ENCODE peak calls at places on chromosomes 4 and X, in nine cellular contexts. Z, H, E, Q, A, D, B, R and T are unnamed samples.

GRCh38 chr4:28948501-28948900 is 1771.7 kb upstream of the PCDH7 start:
- DNase-seq in Z (no peak), H (no peak), E (peak), Q (no peak), A (no peak), D (no peak), B (no peak), R (no peak), T (no peak)

GRCh38 chr4:157165935-157166334 is 54.6 kb upstream of the GRIA2 start:
- DNase-seq in Z (no peak), H (no peak), E (no peak), Q (no peak), A (no peak), D (no peak), B (no peak), R (no peak), T (no peak)

GRCh38 chr4:153771058-153771457 is 11.2 kb upstream of the RNF175 start:
- DNase-seq in Z (no peak), H (no peak), E (no peak), Q (no peak), A (no peak), D (no peak), B (no peak), R (no peak), T (no peak)

GRCh38 chr4:159360549-159360948 is 257.7 kb downstream of the RAPGEF2 start:
- DNase-seq in Z (no peak), H (no peak), E (peak), Q (no peak), A (no peak), D (no peak), B (peak), R (peak), T (no peak)

GRCh38 chr4:113505057-113505456 is 256.5 kb downstream of the CAMK2D start:
- DNase-seq in Z (no peak), H (no peak), E (no peak), Q (no peak), A (no peak), D (no peak), B (no peak), R (no peak), T (no peak)

GRCh38 chr4:139210486-139210885 is 33.5 kb upstream of the ELF2 start:
- DNase-seq in Z (no peak), H (no peak), E (no peak), Q (no peak), A (no peak), D (peak), B (no peak), R (no peak), T (no peak)

GRCh38 chr4:19286924-19287323 is 964.8 kb upstream of the SLIT2 start:
- DNase-seq in Z (no peak), H (no peak), E (no peak), Q (no peak), A (no peak), D (no peak), B (no peak), R (no peak), T (no peak)

GRCh38 chr4:1167244-1167949 is 5.0 kb downstream of the SPON2 start:
- DNase-seq in Z (peak), H (peak), E (peak), Q (peak), A (peak), D (peak), B (peak), R (peak), T (peak)

GRCh38 chr4:141802324-141802723 is 165.9 kb downstream of the IL15 start:
- DNase-seq in Z (no peak), H (no peak), E (peak), Q (no peak), A (no peak), D (no peak), B (peak), R (peak), T (no peak)

GRCh38 chr4:1323280-1323634 is 23.8 kb upstream of the UVSSA start:
- DNase-seq in Z (peak), H (no peak), E (no peak), Q (no peak), A (no peak), D (no peak), B (no peak), R (no peak), T (peak)

GRCh38 chr4:15702941-15703403 is at the start of gene BST1:
- DNase-seq in Z (peak), H (peak), E (peak), Q (no peak), A (peak), D (peak), B (peak), R (no peak), T (peak)

DNA sequence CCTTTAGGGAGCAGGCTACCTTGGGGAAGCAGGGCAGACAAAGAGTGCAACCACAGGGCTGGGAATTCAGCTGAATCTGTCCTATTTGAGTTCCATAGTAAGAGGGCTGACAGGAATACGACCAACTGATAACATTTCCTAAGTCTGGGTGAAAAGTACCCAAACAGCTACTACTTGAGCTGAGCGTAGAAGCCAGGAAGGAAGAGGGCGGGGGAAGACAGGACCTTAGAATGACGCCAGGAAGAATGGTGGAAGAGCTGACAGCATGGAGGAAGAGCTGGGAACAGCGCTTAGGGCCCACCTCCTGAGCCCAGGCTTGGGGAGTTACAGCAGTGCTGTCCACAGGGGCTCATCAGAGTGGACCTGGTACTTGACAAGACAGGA is 14.4 kb downstream of the MECP2 start:
- DNase-seq in Z (no peak), H (no peak), E (no peak), Q (no peak), A (no peak), D (no peak), B (no peak), R (no peak), T (no peak)
- H3K27ac ChIP-seq in Z (no peak), H (no peak), E (no peak), Q (no peak), A (no peak), D (peak), B (no peak), R (peak), T (peak)

DNA sequence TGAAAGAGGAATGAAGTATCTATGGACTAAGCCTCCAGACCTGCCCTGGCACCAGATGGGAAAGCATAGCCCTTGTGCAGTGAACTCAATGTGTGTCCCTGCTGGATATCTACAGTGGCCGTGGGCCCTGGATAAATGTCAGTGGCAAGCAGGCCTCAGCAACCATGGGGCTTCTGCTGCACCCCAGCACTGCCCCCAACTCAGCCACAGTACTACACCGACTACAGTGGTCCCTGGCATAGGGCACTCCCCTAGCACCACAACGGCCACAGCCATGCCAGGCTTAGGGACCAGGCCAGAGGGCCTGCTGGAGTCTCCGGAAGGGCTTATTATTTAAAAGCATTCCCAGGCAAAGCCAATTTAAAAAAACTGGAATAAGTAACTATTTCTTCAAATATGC is 459.1 kb downstream of the SH2D1A start:
- DNase-seq in Z (no peak), H (no peak), E (no peak), Q (no peak), A (no peak), D (no peak), B (no peak), R (no peak), T (no peak)
- H3K4me3 ChIP-seq in Z (no peak), H (no peak), E (no peak), Q (no peak), A (no peak), D (no peak), B (no peak), R (no peak), T (no peak)

GRCh38 chrX:55033429-55033828 is 2.7 kb upstream of the ALAS2 start:
- DNase-seq in Z (no peak), H (no peak), E (no peak), Q (no peak), A (no peak), D (no peak), B (no peak), R (no peak), T (no peak)

GRCh38 chrX:55026143-55026542 is 4.6 kb downstream of the ALAS2 start:
- DNase-seq in Z (no peak), H (no peak), E (peak), Q (no peak), A (no peak), D (no peak), B (peak), R (no peak), T (no peak)

GRCh38 chrX:55028040-55028439 is 2.7 kb downstream of the ALAS2 start:
- DNase-seq in Z (no peak), H (no peak), E (no peak), Q (no peak), A (no peak), D (no peak), B (no peak), R (no peak), T (no peak)

GRCh38 chrX:55026840-55027239 is 3.9 kb downstream of the ALAS2 start:
- DNase-seq in Z (no peak), H (no peak), E (no peak), Q (no peak), A (no peak), D (no peak), B (no peak), R (no peak), T (no peak)

DNA sequence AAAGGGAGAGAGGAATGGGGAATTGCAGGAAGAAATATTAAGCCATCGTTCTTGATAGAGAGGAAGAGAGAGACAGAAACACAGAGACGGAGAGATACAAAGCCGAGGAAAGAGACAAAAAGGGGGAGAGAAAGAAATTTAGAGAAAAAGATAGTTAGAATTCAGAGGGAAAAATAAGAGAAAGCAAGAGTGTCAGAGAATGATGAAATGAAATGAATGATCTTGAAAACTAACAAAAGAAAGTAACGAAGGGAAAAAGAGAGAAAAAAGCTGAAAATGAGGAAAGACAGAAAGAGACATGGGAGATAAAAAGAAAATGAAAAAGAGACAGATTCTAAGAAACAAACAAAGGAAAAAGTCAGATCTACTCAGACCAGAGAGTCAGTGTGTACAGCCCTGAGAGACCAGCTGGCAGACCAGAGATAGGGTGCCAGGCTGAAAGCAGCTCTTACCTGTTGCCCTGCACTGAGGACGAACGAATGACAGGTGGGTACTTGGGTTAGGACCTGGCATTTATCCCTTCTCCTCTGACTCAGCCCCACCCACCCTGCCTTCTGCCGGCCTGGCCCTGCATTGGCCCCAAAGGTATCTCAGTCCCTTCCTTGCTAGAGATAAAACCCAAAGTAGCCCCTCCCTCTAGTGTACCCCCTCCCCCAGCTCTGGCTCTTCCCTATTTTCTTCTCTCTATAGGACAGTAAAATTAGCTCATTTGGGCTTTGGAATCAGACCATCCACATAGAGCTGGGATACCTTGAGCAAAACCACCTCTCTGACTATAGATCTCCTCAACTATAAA is at the start of gene ALAS2:
- DNase-seq in Z (no peak), H (no peak), E (no peak), Q (no peak), A (no peak), D (no peak), B (no peak), R (no peak), T (no peak)
- H3K27ac ChIP-seq in Z (no peak), H (no peak), E (no peak), Q (no peak), A (no peak), D (no peak), B (no peak), R (no peak), T (no peak)

GRCh38 chrX:28585767-28586166 is 1.5 kb upstream of the IL1RAPL1 start:
- DNase-seq in Z (no peak), H (no peak), E (no peak), Q (no peak), A (no peak), D (no peak), B (no peak), R (no peak), T (no peak)
- H3K4me3 ChIP-seq in Z (peak), H (peak), E (peak), Q (no peak), A (peak), D (no peak), B (peak), R (peak), T (no peak)

GRCh38 chr4:123403205-123403604 is 6.6 kb downstream of the SPRY1 start:
- DNase-seq in Z (no peak), H (no peak), E (no peak), Q (no peak), A (no peak), D (no peak), B (peak), R (no peak), T (no peak)

GRCh38 chr4:123406862-123407261 is 10.3 kb downstream of the SPRY1 start:
- DNase-seq in Z (no peak), H (no peak), E (no peak), Q (no peak), A (no peak), D (no peak), B (no peak), R (no peak), T (no peak)

GRCh38 chr4:123408471-123409084 is 12.0 kb downstream of the SPRY1 start:
- DNase-seq in Z (no peak), H (peak), E (no peak), Q (no peak), A (no peak), D (no peak), B (no peak), R (no peak), T (no peak)

GRCh38 chr4:123401466-123402175 is 5.0 kb downstream of the SPRY1 start:
- DNase-seq in Z (peak), H (no peak), E (no peak), Q (no peak), A (no peak), D (no peak), B (no peak), R (no peak), T (no peak)

GRCh38 chr4:123405212-123405856 is 8.7 kb downstream of the SPRY1 start:
- DNase-seq in Z (no peak), H (no peak), E (no peak), Q (no peak), A (no peak), D (no peak), B (no peak), R (no peak), T (no peak)
- H3K27ac ChIP-seq in Z (peak), H (no peak), E (no peak), Q (no peak), A (no peak), D (peak), B (no peak), R (no peak), T (peak)

GRCh38 chrX:69996102-69996468 is 53.7 kb downstream of the AWAT2 start:
- DNase-seq in Z (no peak), H (no peak), E (no peak), Q (no peak), A (no peak), D (no peak), B (no peak), R (no peak), T (no peak)
- H3K4me3 ChIP-seq in Z (no peak), H (no peak), E (no peak), Q (no peak), A (no peak), D (no peak), B (no peak), R (no peak), T (no peak)

GRCh38 chr4:147782087-147782781 is 50.3 kb downstream of the ARHGAP10 start:
- DNase-seq in Z (no peak), H (no peak), E (peak), Q (no peak), A (no peak), D (no peak), B (peak), R (no peak), T (no peak)
- H3K27ac ChIP-seq in Z (peak), H (peak), E (no peak), Q (no peak), A (no peak), D (peak), B (no peak), R (peak), T (no peak)

GRCh38 chr4:85928775-85929585 is 430.9 kb downstream of the MAPK10 start:
- DNase-seq in Z (no peak), H (no peak), E (peak), Q (no peak), A (peak), D (no peak), B (peak), R (no peak), T (no peak)
- H3K4me3 ChIP-seq in Z (no peak), H (no peak), E (no peak), Q (no peak), A (peak), D (no peak), B (no peak), R (no peak), T (peak)